ENCODE peak calls at places on chromosomes 13 and 19, in six cellular contexts. One of them, this sample, is unnamed.

GRCh38 chr19:41478171-41478570 is 35.2 kb downstream of the ERICH4 start:
- DNase-seq in mammary epithelial cell: no peak
- DNase-seq in cardiac muscle cell: no peak
- DNase-seq in thoracic aorta: no peak
- DNase-seq in fibroblast of the aortic adventitia: no peak
- DNase-seq in CD8-positive, alpha-beta T cell: no peak
- DNase-seq in this sample: no peak

GRCh38 chr13:30020726-30021312 is 170.4 kb upstream of the UBL3 start:
- DNase-seq in thoracic aorta: no peak
- DNase-seq in CD8-positive, alpha-beta T cell: no peak
- DNase-seq in cardiac muscle cell: no peak
- DNase-seq in fibroblast of the aortic adventitia: peak
- DNase-seq in mammary epithelial cell: peak
- DNase-seq in this sample: peak

GRCh38 chr19:6536138-6536671 is 5.4 kb downstream of the TNFSF9 start:
- DNase-seq in CD8-positive, alpha-beta T cell: peak
- DNase-seq in cardiac muscle cell: peak
- DNase-seq in fibroblast of the aortic adventitia: peak
- DNase-seq in mammary epithelial cell: peak
- DNase-seq in thoracic aorta: no peak
- DNase-seq in this sample: peak

GRCh38 chr19:46920341-46920740 is 59.5 kb downstream of the ARHGAP35 start:
- DNase-seq in mammary epithelial cell: no peak
- DNase-seq in thoracic aorta: no peak
- DNase-seq in fibroblast of the aortic adventitia: no peak
- DNase-seq in cardiac muscle cell: no peak
- DNase-seq in CD8-positive, alpha-beta T cell: no peak
- DNase-seq in this sample: no peak

GRCh38 chr19:35107541-35107939 is 8.1 kb upstream of the FXYD3 start:
- DNase-seq in thoracic aorta: no peak
- DNase-seq in cardiac muscle cell: peak
- DNase-seq in CD8-positive, alpha-beta T cell: no peak
- DNase-seq in mammary epithelial cell: peak
- DNase-seq in fibroblast of the aortic adventitia: peak
- DNase-seq in this sample: no peak

GRCh38 chr19:48169974-48170803 is at the start of the genes LIG1 and ZSWIM9:
- DNase-seq in cardiac muscle cell: peak
- DNase-seq in fibroblast of the aortic adventitia: peak
- DNase-seq in CD8-positive, alpha-beta T cell: peak
- DNase-seq in mammary epithelial cell: peak
- DNase-seq in thoracic aorta: peak
- DNase-seq in this sample: peak

GRCh38 chr19:6952956-6953355 is 65.6 kb downstream of the ADGRE1 start:
- DNase-seq in mammary epithelial cell: no peak
- DNase-seq in fibroblast of the aortic adventitia: no peak
- DNase-seq in thoracic aorta: no peak
- DNase-seq in cardiac muscle cell: no peak
- DNase-seq in CD8-positive, alpha-beta T cell: no peak
- DNase-seq in this sample: no peak

GRCh38 chr19:29389495-29389894 is 136.3 kb upstream of the VSTM2B start:
- DNase-seq in cardiac muscle cell: no peak
- DNase-seq in fibroblast of the aortic adventitia: no peak
- DNase-seq in mammary epithelial cell: no peak
- DNase-seq in CD8-positive, alpha-beta T cell: no peak
- DNase-seq in thoracic aorta: no peak
- DNase-seq in this sample: no peak

GRCh38 chr13:49040872-49041271 is 65.2 kb downstream of the FNDC3A start:
- DNase-seq in fibroblast of the aortic adventitia: no peak
- DNase-seq in cardiac muscle cell: no peak
- DNase-seq in thoracic aorta: no peak
- DNase-seq in mammary epithelial cell: no peak
- DNase-seq in CD8-positive, alpha-beta T cell: no peak
- DNase-seq in this sample: no peak

GRCh38 chr19:18775586-18776287 is 15.4 kb downstream of the COMP start:
- DNase-seq in cardiac muscle cell: peak
- DNase-seq in thoracic aorta: no peak
- DNase-seq in mammary epithelial cell: no peak
- DNase-seq in CD8-positive, alpha-beta T cell: no peak
- DNase-seq in fibroblast of the aortic adventitia: peak
- DNase-seq in this sample: peak

GRCh38 chr19:41531438-41532311 is 44.3 kb upstream of the CEACAM21 start:
- DNase-seq in CD8-positive, alpha-beta T cell: peak
- DNase-seq in mammary epithelial cell: peak
- DNase-seq in thoracic aorta: peak
- DNase-seq in fibroblast of the aortic adventitia: peak
- DNase-seq in cardiac muscle cell: peak
- DNase-seq in this sample: peak

GRCh38 chr19:2952953-2953481 is 8.2 kb upstream of the ZNF77 start:
- DNase-seq in CD8-positive, alpha-beta T cell: no peak
- DNase-seq in cardiac muscle cell: no peak
- DNase-seq in mammary epithelial cell: peak
- DNase-seq in thoracic aorta: no peak
- DNase-seq in fibroblast of the aortic adventitia: peak
- DNase-seq in this sample: no peak

GRCh38 chr13:48595330-48596127 is 58.2 kb upstream of the CYSLTR2 start:
- DNase-seq in fibroblast of the aortic adventitia: peak
- DNase-seq in CD8-positive, alpha-beta T cell: peak
- DNase-seq in mammary epithelial cell: peak
- DNase-seq in cardiac muscle cell: peak
- DNase-seq in thoracic aorta: no peak
- DNase-seq in this sample: peak

GRCh38 chr19:54399189-54399588 is 16.1 kb upstream of the TTYH1 start:
- DNase-seq in thoracic aorta: no peak
- DNase-seq in fibroblast of the aortic adventitia: no peak
- DNase-seq in mammary epithelial cell: peak
- DNase-seq in CD8-positive, alpha-beta T cell: no peak
- DNase-seq in cardiac muscle cell: no peak
- DNase-seq in this sample: no peak

GRCh38 chr13:49410477-49410876 is 33.4 kb downstream of the CAB39L start:
- DNase-seq in fibroblast of the aortic adventitia: no peak
- DNase-seq in cardiac muscle cell: no peak
- DNase-seq in thoracic aorta: no peak
- DNase-seq in CD8-positive, alpha-beta T cell: no peak
- DNase-seq in mammary epithelial cell: no peak
- DNase-seq in this sample: no peak

GRCh38 chr13:42377640-42378382 is 105.9 kb downstream of the AKAP11 start:
- DNase-seq in mammary epithelial cell: no peak
- DNase-seq in CD8-positive, alpha-beta T cell: no peak
- DNase-seq in cardiac muscle cell: peak
- DNase-seq in fibroblast of the aortic adventitia: peak
- DNase-seq in thoracic aorta: no peak
- DNase-seq in this sample: peak

GRCh38 chr19:44611812-44612295 is 1.5 kb upstream of the IGSF23 start:
- DNase-seq in thoracic aorta: no peak
- DNase-seq in fibroblast of the aortic adventitia: no peak
- DNase-seq in cardiac muscle cell: no peak
- DNase-seq in CD8-positive, alpha-beta T cell: no peak
- DNase-seq in mammary epithelial cell: no peak
- DNase-seq in this sample: no peak

GRCh38 chr19:52110780-52111179 is 15.2 kb upstream of the ZNF841 start:
- DNase-seq in mammary epithelial cell: no peak
- DNase-seq in thoracic aorta: no peak
- DNase-seq in fibroblast of the aortic adventitia: no peak
- DNase-seq in cardiac muscle cell: no peak
- DNase-seq in CD8-positive, alpha-beta T cell: no peak
- DNase-seq in this sample: no peak

GRCh38 chr13:57624565-57625435 is 6.7 kb upstream of the PCDH17 start:
- DNase-seq in fibroblast of the aortic adventitia: peak
- DNase-seq in mammary epithelial cell: peak
- DNase-seq in cardiac muscle cell: peak
- DNase-seq in thoracic aorta: no peak
- DNase-seq in CD8-positive, alpha-beta T cell: no peak
- DNase-seq in this sample: peak

GRCh38 chr19:39679791-39680168 is 24.1 kb downstream of the LGALS16 start:
- DNase-seq in mammary epithelial cell: no peak
- DNase-seq in CD8-positive, alpha-beta T cell: no peak
- DNase-seq in thoracic aorta: no peak
- DNase-seq in cardiac muscle cell: no peak
- DNase-seq in fibroblast of the aortic adventitia: no peak
- DNase-seq in this sample: no peak

GRCh38 chr13:43261018-43261417 is 237.6 kb downstream of the DNAJC15 start:
- DNase-seq in mammary epithelial cell: peak
- DNase-seq in thoracic aorta: no peak
- DNase-seq in fibroblast of the aortic adventitia: peak
- DNase-seq in CD8-positive, alpha-beta T cell: no peak
- DNase-seq in cardiac muscle cell: peak
- DNase-seq in this sample: peak

GRCh38 chr13:106499905-106500304 is 35.6 kb downstream of the EFNB2 start:
- DNase-seq in cardiac muscle cell: peak
- DNase-seq in mammary epithelial cell: no peak
- DNase-seq in thoracic aorta: no peak
- DNase-seq in CD8-positive, alpha-beta T cell: no peak
- DNase-seq in fibroblast of the aortic adventitia: peak
- DNase-seq in this sample: no peak

GRCh38 chr19:44512326-44513298 is 12.3 kb upstream of the ZNF180 start:
- DNase-seq in CD8-positive, alpha-beta T cell: no peak
- DNase-seq in mammary epithelial cell: peak
- DNase-seq in fibroblast of the aortic adventitia: peak
- DNase-seq in thoracic aorta: no peak
- DNase-seq in cardiac muscle cell: peak
- DNase-seq in this sample: peak

GRCh38 chr19:14530005-14530348 is 583 bp downstream of the TECR start:
- DNase-seq in thoracic aorta: no peak
- DNase-seq in fibroblast of the aortic adventitia: no peak
- DNase-seq in cardiac muscle cell: no peak
- DNase-seq in mammary epithelial cell: no peak
- DNase-seq in CD8-positive, alpha-beta T cell: no peak
- DNase-seq in this sample: no peak

GRCh38 chr19:50796128-50796633 is 6.0 kb downstream of the ACP4 start:
- DNase-seq in mammary epithelial cell: no peak
- DNase-seq in cardiac muscle cell: no peak
- DNase-seq in thoracic aorta: no peak
- DNase-seq in fibroblast of the aortic adventitia: no peak
- DNase-seq in CD8-positive, alpha-beta T cell: no peak
- DNase-seq in this sample: no peak

GRCh38 chr19:50795665-50796073 is 5.5 kb downstream of the ACP4 start:
- DNase-seq in cardiac muscle cell: no peak
- DNase-seq in thoracic aorta: no peak
- DNase-seq in CD8-positive, alpha-beta T cell: no peak
- DNase-seq in fibroblast of the aortic adventitia: no peak
- DNase-seq in mammary epithelial cell: no peak
- DNase-seq in this sample: no peak

GRCh38 chr19:50793558-50794065 is 3.4 kb downstream of the ACP4 start:
- DNase-seq in fibroblast of the aortic adventitia: no peak
- DNase-seq in cardiac muscle cell: no peak
- DNase-seq in thoracic aorta: no peak
- DNase-seq in mammary epithelial cell: no peak
- DNase-seq in CD8-positive, alpha-beta T cell: no peak
- DNase-seq in this sample: no peak

GRCh38 chr19:50794074-50794777 is 4.0 kb downstream of the ACP4 start:
- DNase-seq in fibroblast of the aortic adventitia: no peak
- DNase-seq in mammary epithelial cell: peak
- DNase-seq in cardiac muscle cell: no peak
- DNase-seq in CD8-positive, alpha-beta T cell: no peak
- DNase-seq in thoracic aorta: no peak
- DNase-seq in this sample: no peak

DNA sequence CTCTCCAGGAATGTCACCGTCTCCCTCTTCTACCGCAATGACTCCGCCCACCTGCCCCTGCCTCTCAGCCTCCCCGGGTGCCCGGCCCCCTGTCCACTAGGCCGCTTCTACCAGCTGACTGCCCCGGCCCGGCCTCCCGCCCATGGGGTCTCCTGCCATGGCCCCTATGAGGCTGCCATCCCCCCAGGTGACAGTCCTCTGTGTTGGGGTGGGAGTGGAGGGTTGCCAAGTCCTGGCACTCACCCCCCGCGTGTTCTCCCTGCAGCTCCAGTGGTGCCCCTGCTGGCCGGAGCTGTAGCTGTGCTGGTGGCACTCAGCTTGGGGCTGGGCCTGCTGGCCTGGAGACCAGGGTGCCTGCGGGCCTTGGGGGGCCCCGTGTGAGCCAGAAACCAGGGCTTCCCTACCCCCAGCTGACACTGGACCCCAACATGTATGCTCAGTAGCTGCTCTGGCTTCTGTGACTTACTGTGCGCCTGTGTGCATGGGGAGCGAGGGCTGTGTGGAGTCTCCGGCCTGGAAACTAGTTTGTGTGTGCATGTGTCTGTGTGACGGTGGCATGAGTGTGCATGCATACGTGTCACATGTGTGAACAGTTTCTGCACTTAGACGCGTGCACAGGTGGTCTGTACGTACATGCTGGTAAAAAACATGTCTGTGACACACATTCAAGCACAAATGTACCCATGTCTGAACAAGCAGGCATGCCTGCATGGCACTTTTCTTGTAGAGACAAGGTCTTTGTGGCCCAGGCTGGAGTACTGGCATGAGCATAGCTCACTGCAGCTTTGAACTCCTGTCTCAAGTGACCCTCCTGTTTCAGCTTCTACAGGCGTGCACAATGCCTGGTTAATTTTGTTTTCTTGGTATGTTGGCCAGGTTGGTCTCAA is 4.8 kb downstream of the ACP4 start:
- DNase-seq in mammary epithelial cell: no peak
- DNase-seq in cardiac muscle cell: no peak
- DNase-seq in fibroblast of the aortic adventitia: no peak
- DNase-seq in CD8-positive, alpha-beta T cell: no peak
- DNase-seq in thoracic aorta: no peak
- DNase-seq in this sample: no peak
- TF ChIP-seq CTCF in mammary epithelial cell: peak
- TF ChIP-seq CTCF in cardiac muscle cell: peak
- TF ChIP-seq CTCF in fibroblast of the aortic adventitia: no peak
- TF ChIP-seq CTCF in CD8-positive, alpha-beta T cell: no peak
- TF ChIP-seq CTCF in thoracic aorta: no peak
- TF ChIP-seq CTCF in this sample: peak

GRCh38 chr19:1268392-1269064 is 604 bp upstream of the CIRBP start:
- DNase-seq in cardiac muscle cell: no peak
- DNase-seq in thoracic aorta: no peak
- DNase-seq in CD8-positive, alpha-beta T cell: no peak
- DNase-seq in mammary epithelial cell: no peak
- DNase-seq in fibroblast of the aortic adventitia: no peak
- DNase-seq in this sample: no peak
- H3K4me3 ChIP-seq in cardiac muscle cell: no peak
- H3K4me3 ChIP-seq in thoracic aorta: peak
- H3K4me3 ChIP-seq in CD8-positive, alpha-beta T cell: peak
- H3K4me3 ChIP-seq in mammary epithelial cell: no peak
- H3K4me3 ChIP-seq in fibroblast of the aortic adventitia: peak
- H3K4me3 ChIP-seq in this sample: no peak

DNA sequence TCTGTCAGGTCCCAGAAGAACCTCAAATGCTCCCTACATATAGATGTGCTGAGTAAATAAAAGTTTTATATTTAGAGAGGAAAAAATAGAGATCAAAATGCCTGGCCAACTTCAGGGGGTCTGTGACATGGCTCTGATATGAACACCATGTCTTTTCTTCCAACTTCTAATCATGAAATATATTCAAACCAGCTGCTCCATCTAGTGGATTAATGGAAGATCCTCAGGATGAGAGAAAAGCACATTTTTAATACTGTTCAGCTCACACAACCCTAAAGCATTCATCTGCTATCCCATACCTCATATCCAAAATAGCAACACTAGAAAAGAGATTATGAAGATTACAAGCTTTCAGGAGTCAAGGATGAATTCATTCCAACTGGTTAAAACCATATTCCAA is 56.0 kb upstream of the DOCK9 start:
- DNase-seq in cardiac muscle cell: peak
- DNase-seq in fibroblast of the aortic adventitia: peak
- DNase-seq in mammary epithelial cell: peak
- DNase-seq in CD8-positive, alpha-beta T cell: no peak
- DNase-seq in thoracic aorta: no peak
- DNase-seq in this sample: peak
- TF ChIP-seq CTCF in cardiac muscle cell: peak
- TF ChIP-seq CTCF in fibroblast of the aortic adventitia: peak
- TF ChIP-seq CTCF in mammary epithelial cell: peak
- TF ChIP-seq CTCF in CD8-positive, alpha-beta T cell: peak
- TF ChIP-seq CTCF in thoracic aorta: peak
- TF ChIP-seq CTCF in this sample: peak

GRCh38 chr19:45790942-45791341 is 1.7 kb downstream of the DMWD start:
- DNase-seq in CD8-positive, alpha-beta T cell: peak
- DNase-seq in cardiac muscle cell: no peak
- DNase-seq in mammary epithelial cell: no peak
- DNase-seq in fibroblast of the aortic adventitia: no peak
- DNase-seq in thoracic aorta: no peak
- DNase-seq in this sample: no peak
- H3K4me3 ChIP-seq in CD8-positive, alpha-beta T cell: no peak
- H3K4me3 ChIP-seq in cardiac muscle cell: peak
- H3K4me3 ChIP-seq in mammary epithelial cell: peak
- H3K4me3 ChIP-seq in fibroblast of the aortic adventitia: peak
- H3K4me3 ChIP-seq in thoracic aorta: no peak
- H3K4me3 ChIP-seq in this sample: no peak